ENCODE peak calls at places on chromosomes 4 and X, in six cellular contexts. Z is endodermal cell, A is IMR-90, X is fibroblast of lung, B is cardiac muscle cell, K is endothelial cell of umbilical vein. E is an unnamed sample. For H3K9me3, the result is how much of the 10 kb centered on the place peaks cover.

GRCh38 chrX:123854329-123854728 is 5.5 kb upstream of the XIAP start:
- DNase-seq in A (peak), X (peak), K (no peak), B (peak), Z (no peak), E (no peak)

GRCh38 chrX:125198546-125198945 is 121.1 kb upstream of the TEX13C start:
- DNase-seq in X (no peak), Z (no peak), K (no peak), A (no peak), B (no peak), E (no peak)

GRCh38 chr4:5888222-5888701 is 4.6 kb downstream of the CRMP1 start:
- DNase-seq in A (no peak), B (no peak), K (no peak), X (peak), Z (peak), E (no peak)

GRCh38 chrX:69277369-69277768 is 112.1 kb upstream of the PJA1 start:
- DNase-seq in K (no peak), X (no peak), A (no peak), B (no peak), Z (no peak), E (no peak)

GRCh38 chrX:18617351-18617750 is 54.6 kb downstream of the RS1 start:
- DNase-seq in Z (no peak), B (peak), A (peak), K (peak), X (peak), E (peak)

GRCh38 chr4:69054578-69055200 is 41.6 kb upstream of the UGT2B7 start:
- DNase-seq in X (peak), Z (no peak), B (peak), A (peak), K (peak), E (no peak)

GRCh38 chr4:138275946-138276621 is 33.9 kb upstream of the SLC7A11 start:
- DNase-seq in Z (no peak), X (peak), K (peak), A (peak), B (peak), E (no peak)

GRCh38 chr4:104756837-104757236 is 262.1 kb upstream of the CXXC4 start:
- DNase-seq in X (no peak), K (no peak), Z (no peak), B (no peak), A (no peak), E (no peak)

GRCh38 chr4:70619288-70619687 is 9.3 kb upstream of the ENAM start:
- DNase-seq in K (no peak), X (no peak), A (no peak), Z (no peak), B (no peak), E (no peak)

GRCh38 chr4:34037280-34037679 is 2207.0 kb downstream of the ARAP2 start:
- DNase-seq in K (no peak), Z (no peak), B (no peak), X (no peak), A (no peak), E (no peak)

GRCh38 chr4:146342600-146343192 is 128.4 kb downstream of the REELD1 start:
- DNase-seq in X (peak), B (peak), Z (no peak), A (peak), K (peak), E (peak)

GRCh38 chr4:39963656-39964055 is 14.1 kb downstream of the PDS5A start:
- DNase-seq in Z (no peak), A (no peak), B (no peak), K (no peak), X (no peak), E (no peak)

GRCh38 chr4:184628103-184628502 is 21.1 kb downstream of the CASP3 start:
- DNase-seq in B (no peak), X (peak), K (no peak), Z (no peak), A (peak), E (no peak)

GRCh38 chrX:66076801-66077200 is 36.9 kb upstream of the VSIG4 start:
- DNase-seq in B (no peak), A (no peak), Z (no peak), X (no peak), K (no peak), E (no peak)

GRCh38 chr4:83894831-83895230 is 358.9 kb downstream of the GPAT3 start:
- DNase-seq in A (no peak), X (no peak), B (no peak), Z (no peak), K (no peak), E (no peak)

GRCh38 chrX:153917814-153918213 is 8.2 kb downstream of the ARHGAP4 start:
- DNase-seq in Z (no peak), X (no peak), K (no peak), B (no peak), A (no peak), E (no peak)

GRCh38 chrX:74606342-74606741 is 8.1 kb downstream of the RLIM start:
- DNase-seq in B (no peak), X (no peak), A (no peak), K (no peak), Z (no peak), E (no peak)

GRCh38 chrX:72621619-72622485 is 49.2 kb upstream of the HDAC8 start:
- DNase-seq in X (peak), B (peak), A (peak), K (peak), Z (no peak), E (no peak)

GRCh38 chr4:156983366-156983765 is 11.8 kb upstream of the PDGFC start:
- DNase-seq in B (peak), Z (no peak), A (peak), X (no peak), K (peak), E (no peak)

GRCh38 chr4:94577136-94577535 is 125.4 kb downstream of the PDLIM5 start:
- DNase-seq in X (peak), Z (peak), K (peak), A (peak), B (peak), E (no peak)

GRCh38 chr4:98482847-98483806 is 175.3 kb downstream of the TSPAN5 start:
- DNase-seq in K (peak), Z (no peak), X (peak), A (peak), B (no peak), E (no peak)

GRCh38 chrX:150035531-150035930 is 97.2 kb upstream of the EOLA2 start:
- DNase-seq in K (peak), A (peak), X (peak), Z (no peak), B (no peak), E (no peak)

DNA sequence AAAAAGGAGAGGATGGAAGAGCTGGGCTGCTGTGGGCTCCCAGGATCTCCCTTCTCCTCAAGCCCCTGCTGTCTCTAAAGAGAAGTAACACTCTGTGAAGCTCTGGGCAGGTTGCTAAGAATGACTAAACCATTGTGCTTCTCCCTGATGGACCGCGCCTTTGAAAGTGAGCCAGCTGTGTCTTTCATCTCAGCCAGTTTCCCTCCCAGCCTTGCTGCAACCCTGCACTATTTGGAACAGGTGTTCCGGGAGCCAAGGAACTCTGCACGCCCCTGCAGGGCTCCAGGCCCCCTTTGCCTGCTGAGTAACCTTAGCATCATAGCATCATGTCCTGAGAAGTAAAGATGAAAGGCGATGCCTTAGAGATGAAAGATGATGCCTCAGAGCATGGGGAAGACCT is 39.7 kb downstream of the SMIM20 start:
- DNase-seq in K (no peak), B (peak), A (peak), Z (peak), X (peak), E (no peak)
- TF ChIP-seq CTCF in K (no peak), B (no peak), A (no peak), Z (peak), X (peak), E (no peak)

GRCh38 chr4:4869731-4870483 is 10.4 kb downstream of the MSX1 start:
- DNase-seq in K (no peak), A (no peak), Z (peak), X (no peak), B (no peak), E (no peak)
- H3K9me3 ChIP-seq in K (under half), A (under half), Z (under half), X (under half), B (under half), E (under half)

DNA sequence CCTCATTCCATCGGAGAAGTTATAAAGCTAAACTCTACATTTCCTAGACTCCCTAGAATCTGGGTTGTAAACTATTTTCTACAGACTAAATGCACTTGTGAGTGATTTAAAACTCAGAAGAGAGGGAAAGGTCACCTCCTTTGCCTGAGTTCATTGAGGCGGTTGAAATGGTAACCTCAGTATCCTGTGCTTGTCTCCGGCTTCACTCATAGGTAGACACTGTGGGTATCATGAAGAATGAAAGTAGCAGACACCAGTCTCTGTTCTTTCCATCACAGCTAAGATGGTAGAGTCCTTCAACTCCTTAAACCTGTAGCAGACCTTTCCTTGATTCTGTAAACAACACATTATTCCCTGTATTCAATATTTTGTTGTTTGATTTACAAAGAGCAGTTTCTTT is 291.3 kb upstream of the ANKRD50 start:
- DNase-seq in B (no peak), A (no peak), K (no peak), X (no peak), Z (no peak), E (no peak)
- TF ChIP-seq CTCF in B (no peak), A (no peak), K (no peak), X (no peak), Z (no peak), E (no peak)

DNA sequence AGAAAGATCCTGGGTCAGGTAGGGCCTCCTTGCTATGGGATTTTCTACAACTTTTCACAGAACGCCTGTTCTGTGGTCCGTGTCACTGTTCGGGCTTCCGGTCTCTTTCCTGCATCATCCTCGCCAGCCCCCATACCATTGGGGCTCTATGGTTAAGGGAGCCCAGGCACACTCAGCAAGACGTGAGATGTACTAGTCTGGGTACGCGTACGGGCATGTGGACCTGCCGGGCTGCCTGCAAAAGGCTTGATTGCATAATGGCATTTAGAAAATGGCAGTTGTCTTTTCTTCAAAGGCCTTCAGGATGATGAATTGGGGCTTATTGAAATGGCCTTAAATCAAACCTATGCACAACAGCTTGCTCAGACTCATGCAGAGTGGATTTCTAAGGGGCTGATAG is 86.7 kb downstream of the CNGA2 start:
- DNase-seq in K (no peak), B (no peak), A (no peak), Z (no peak), X (no peak), E (no peak)
- H3K9me3 ChIP-seq in K (under half), B (under half), A (under half), Z (under half), X (under half), E (under half)

DNA sequence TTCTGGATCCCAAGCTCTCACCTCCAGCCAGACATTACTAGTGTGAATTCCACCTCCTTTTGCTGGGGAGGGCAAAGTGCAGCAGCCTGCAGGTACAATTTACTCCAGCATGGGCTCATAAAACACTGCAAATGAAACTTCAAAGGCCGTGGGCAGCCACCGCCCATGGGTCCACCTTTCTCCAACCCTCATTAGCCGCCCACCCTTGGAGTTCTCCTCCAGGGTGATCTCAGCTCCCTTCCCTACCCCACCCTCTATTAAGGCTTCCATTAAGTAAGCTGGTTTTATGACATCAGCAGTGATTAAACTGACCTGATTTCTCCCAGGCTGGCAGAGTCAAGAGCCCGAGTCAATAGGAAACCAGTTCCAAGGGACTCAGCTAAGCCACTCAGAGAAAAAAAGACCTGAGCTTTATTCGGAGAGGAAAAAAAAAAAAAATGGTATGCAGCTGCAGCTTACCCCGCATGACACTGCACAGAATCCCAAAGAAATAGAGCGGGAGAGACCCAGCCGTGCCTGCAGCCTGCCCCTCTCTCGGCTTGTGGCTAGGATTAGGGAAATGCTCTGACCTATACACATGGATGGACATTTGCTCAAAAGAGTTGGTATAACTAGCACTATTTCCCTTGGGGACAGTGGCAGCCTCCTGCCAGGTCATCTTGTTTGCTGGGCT is 319.6 kb downstream of the PTTG2 start:
- DNase-seq in B (no peak), K (no peak), A (no peak), Z (peak), X (peak), E (peak)
- TF ChIP-seq CTCF in B (no peak), K (no peak), A (no peak), Z (no peak), X (no peak), E (no peak)

DNA sequence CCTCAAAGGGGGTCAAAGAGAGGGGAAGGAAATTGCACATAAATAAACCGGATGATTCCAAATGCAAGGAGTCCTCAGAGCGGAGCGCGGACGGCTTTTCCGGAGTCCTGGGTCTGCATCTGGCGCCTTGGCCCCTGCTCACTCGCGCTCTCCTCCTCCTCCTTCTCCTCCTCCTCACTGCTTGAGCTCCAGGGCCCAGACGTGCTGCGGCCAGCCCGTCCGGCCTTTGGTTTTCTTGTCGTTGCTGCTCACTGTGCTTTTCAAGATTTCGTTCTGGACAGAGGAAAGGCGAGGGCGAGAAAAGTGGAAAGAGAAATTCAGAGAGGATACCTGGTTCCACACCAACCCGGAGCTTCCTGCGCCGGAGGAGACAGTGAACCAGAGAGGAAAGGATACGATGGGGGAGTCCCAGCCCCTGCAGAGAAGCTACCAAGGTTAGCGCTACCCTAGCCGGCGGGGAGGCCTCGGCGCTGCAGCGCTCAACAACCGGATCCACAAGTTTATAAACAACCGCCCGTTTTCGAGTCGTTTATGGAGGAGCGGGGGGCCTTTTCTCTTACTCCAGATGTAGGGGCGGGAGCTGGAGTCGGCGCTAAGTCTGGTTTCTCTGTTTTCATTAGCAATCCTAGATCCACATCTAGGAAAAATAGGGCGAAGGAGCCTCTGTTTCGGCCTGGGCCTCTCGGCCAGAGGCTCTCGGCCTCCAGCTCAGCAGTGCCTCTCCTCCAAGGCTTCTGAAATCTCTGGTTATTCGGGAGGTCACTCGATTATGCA is 2.7 kb downstream of the HAND2 start:
- DNase-seq in K (no peak), X (no peak), Z (peak), B (peak), A (no peak), E (no peak)
- H3K9me3 ChIP-seq in K (under half), X (under half), Z (under half), B (under half), A (under half), E (under half)

GRCh38 chrX:68273887-68274286 is 159.4 kb downstream of the OPHN1 start:
- DNase-seq in X (no peak), K (no peak), A (peak), Z (peak), B (peak), E (no peak)
- TF ChIP-seq CTCF in X (no peak), K (no peak), A (no peak), Z (peak), B (no peak), E (no peak)